ENCODE peak calls at places on chromosomes 13 and 19, in nine cellular contexts. One of them, this sample, is unnamed.

GRCh38 chr13:99307247-99307646 is at the start of gene GPR183:
- DNase-seq in HCT116: no peak
- DNase-seq in suprapubic skin: no peak
- DNase-seq in tibial nerve: no peak
- DNase-seq in GM12891: no peak
- DNase-seq in uterus: no peak
- DNase-seq in lower leg skin: no peak
- DNase-seq in IMR-90: peak
- DNase-seq in breast epithelium: no peak
- DNase-seq in this sample: no peak

GRCh38 chr13:23806874-23807522 is 82.2 kb downstream of the MIPEP start:
- DNase-seq in IMR-90: peak
- DNase-seq in tibial nerve: no peak
- DNase-seq in uterus: no peak
- DNase-seq in lower leg skin: no peak
- DNase-seq in suprapubic skin: no peak
- DNase-seq in GM12891: no peak
- DNase-seq in HCT116: no peak
- DNase-seq in breast epithelium: no peak
- DNase-seq in this sample: no peak

GRCh38 chr13:21777166-21777565 is 106.3 kb downstream of the FGF9 start:
- DNase-seq in tibial nerve: no peak
- DNase-seq in uterus: no peak
- DNase-seq in breast epithelium: no peak
- DNase-seq in lower leg skin: no peak
- DNase-seq in suprapubic skin: no peak
- DNase-seq in IMR-90: no peak
- DNase-seq in HCT116: no peak
- DNase-seq in GM12891: no peak
- DNase-seq in this sample: no peak

GRCh38 chr19:19106061-19106551 is 32.2 kb downstream of the TMEM161A start:
- DNase-seq in lower leg skin: no peak
- DNase-seq in tibial nerve: no peak
- DNase-seq in breast epithelium: no peak
- DNase-seq in IMR-90: no peak
- DNase-seq in uterus: peak
- DNase-seq in GM12891: no peak
- DNase-seq in suprapubic skin: no peak
- DNase-seq in HCT116: no peak
- DNase-seq in this sample: no peak

GRCh38 chr13:99545979-99546378 is 44.7 kb downstream of the TM9SF2 start:
- DNase-seq in breast epithelium: no peak
- DNase-seq in GM12891: no peak
- DNase-seq in lower leg skin: no peak
- DNase-seq in uterus: no peak
- DNase-seq in IMR-90: no peak
- DNase-seq in suprapubic skin: no peak
- DNase-seq in HCT116: no peak
- DNase-seq in tibial nerve: no peak
- DNase-seq in this sample: no peak

GRCh38 chr19:497861-498590 is 1.7 kb downstream of the MADCAM1 start:
- DNase-seq in breast epithelium: no peak
- DNase-seq in uterus: no peak
- DNase-seq in IMR-90: no peak
- DNase-seq in HCT116: no peak
- DNase-seq in GM12891: no peak
- DNase-seq in tibial nerve: no peak
- DNase-seq in lower leg skin: no peak
- DNase-seq in suprapubic skin: no peak
- DNase-seq in this sample: no peak

GRCh38 chr13:84655677-84656076 is 773.4 kb upstream of the SLITRK1 start:
- DNase-seq in breast epithelium: no peak
- DNase-seq in lower leg skin: no peak
- DNase-seq in HCT116: no peak
- DNase-seq in uterus: no peak
- DNase-seq in IMR-90: peak
- DNase-seq in tibial nerve: no peak
- DNase-seq in suprapubic skin: no peak
- DNase-seq in GM12891: no peak
- DNase-seq in this sample: no peak

GRCh38 chr19:32652893-32653625 is 21.9 kb downstream of the ANKRD27 start:
- DNase-seq in HCT116: no peak
- DNase-seq in uterus: peak
- DNase-seq in suprapubic skin: no peak
- DNase-seq in GM12891: no peak
- DNase-seq in lower leg skin: no peak
- DNase-seq in breast epithelium: peak
- DNase-seq in tibial nerve: peak
- DNase-seq in IMR-90: peak
- DNase-seq in this sample: no peak

GRCh38 chr13:27425918-27426630 is 1.7 kb downstream of the GTF3A start:
- DNase-seq in uterus: peak
- DNase-seq in GM12891: peak
- DNase-seq in tibial nerve: peak
- DNase-seq in breast epithelium: peak
- DNase-seq in suprapubic skin: peak
- DNase-seq in HCT116: peak
- DNase-seq in IMR-90: peak
- DNase-seq in lower leg skin: peak
- DNase-seq in this sample: peak

GRCh38 chr13:50323440-50324070 is 308.3 kb downstream of the KCNRG start:
- DNase-seq in tibial nerve: no peak
- DNase-seq in breast epithelium: no peak
- DNase-seq in HCT116: peak
- DNase-seq in lower leg skin: no peak
- DNase-seq in suprapubic skin: no peak
- DNase-seq in uterus: no peak
- DNase-seq in IMR-90: peak
- DNase-seq in GM12891: no peak
- DNase-seq in this sample: peak

GRCh38 chr13:76123548-76123947 is 487.4 kb downstream of the LMO7 start:
- DNase-seq in tibial nerve: no peak
- DNase-seq in GM12891: no peak
- DNase-seq in lower leg skin: no peak
- DNase-seq in breast epithelium: no peak
- DNase-seq in IMR-90: no peak
- DNase-seq in uterus: no peak
- DNase-seq in HCT116: no peak
- DNase-seq in suprapubic skin: no peak
- DNase-seq in this sample: no peak

GRCh38 chr19:53158119-53158656 is 665 bp downstream of the ZNF347 start:
- DNase-seq in suprapubic skin: peak
- DNase-seq in GM12891: peak
- DNase-seq in lower leg skin: peak
- DNase-seq in HCT116: no peak
- DNase-seq in uterus: peak
- DNase-seq in tibial nerve: no peak
- DNase-seq in IMR-90: peak
- DNase-seq in breast epithelium: peak
- DNase-seq in this sample: peak

GRCh38 chr19:17915940-17916593 is 16.7 kb upstream of the CCDC124 start:
- DNase-seq in lower leg skin: no peak
- DNase-seq in GM12891: no peak
- DNase-seq in IMR-90: no peak
- DNase-seq in suprapubic skin: no peak
- DNase-seq in tibial nerve: no peak
- DNase-seq in uterus: no peak
- DNase-seq in HCT116: peak
- DNase-seq in breast epithelium: no peak
- DNase-seq in this sample: no peak

GRCh38 chr19:15195381-15195964 is 5.3 kb downstream of the NOTCH3 start:
- DNase-seq in suprapubic skin: peak
- DNase-seq in GM12891: no peak
- DNase-seq in tibial nerve: no peak
- DNase-seq in lower leg skin: peak
- DNase-seq in HCT116: no peak
- DNase-seq in uterus: peak
- DNase-seq in breast epithelium: peak
- DNase-seq in IMR-90: peak
- DNase-seq in this sample: peak

GRCh38 chr13:66033924-66034323 is 1196.2 kb downstream of the PCDH9 start:
- DNase-seq in HCT116: no peak
- DNase-seq in lower leg skin: no peak
- DNase-seq in uterus: no peak
- DNase-seq in tibial nerve: no peak
- DNase-seq in IMR-90: no peak
- DNase-seq in GM12891: no peak
- DNase-seq in suprapubic skin: no peak
- DNase-seq in breast epithelium: no peak
- DNase-seq in this sample: no peak

GRCh38 chr19:35260694-35261304 is 8.0 kb upstream of the USF2 start:
- DNase-seq in HCT116: no peak
- DNase-seq in suprapubic skin: no peak
- DNase-seq in IMR-90: no peak
- DNase-seq in GM12891: no peak
- DNase-seq in lower leg skin: no peak
- DNase-seq in uterus: no peak
- DNase-seq in tibial nerve: no peak
- DNase-seq in breast epithelium: peak
- DNase-seq in this sample: no peak

GRCh38 chr13:21675095-21676007 is 4.5 kb downstream of the FGF9 start:
- DNase-seq in HCT116: no peak
- DNase-seq in suprapubic skin: no peak
- DNase-seq in lower leg skin: no peak
- DNase-seq in breast epithelium: no peak
- DNase-seq in uterus: no peak
- DNase-seq in GM12891: no peak
- DNase-seq in tibial nerve: no peak
- DNase-seq in IMR-90: no peak
- DNase-seq in this sample: no peak

GRCh38 chr19:48780684-48781391 is 25.5 kb downstream of the FGF21 start:
- DNase-seq in breast epithelium: no peak
- DNase-seq in IMR-90: peak
- DNase-seq in HCT116: no peak
- DNase-seq in lower leg skin: peak
- DNase-seq in GM12891: no peak
- DNase-seq in suprapubic skin: no peak
- DNase-seq in tibial nerve: peak
- DNase-seq in uterus: peak
- DNase-seq in this sample: no peak
- TF ChIP-seq POLR2A in breast epithelium: no peak
- TF ChIP-seq POLR2A in IMR-90: no peak
- TF ChIP-seq POLR2A in HCT116: no peak
- TF ChIP-seq POLR2A in lower leg skin: no peak
- TF ChIP-seq POLR2A in GM12891: no peak
- TF ChIP-seq POLR2A in suprapubic skin: no peak
- TF ChIP-seq POLR2A in tibial nerve: no peak
- TF ChIP-seq POLR2A in uterus: no peak
- TF ChIP-seq POLR2A in this sample: no peak

DNA sequence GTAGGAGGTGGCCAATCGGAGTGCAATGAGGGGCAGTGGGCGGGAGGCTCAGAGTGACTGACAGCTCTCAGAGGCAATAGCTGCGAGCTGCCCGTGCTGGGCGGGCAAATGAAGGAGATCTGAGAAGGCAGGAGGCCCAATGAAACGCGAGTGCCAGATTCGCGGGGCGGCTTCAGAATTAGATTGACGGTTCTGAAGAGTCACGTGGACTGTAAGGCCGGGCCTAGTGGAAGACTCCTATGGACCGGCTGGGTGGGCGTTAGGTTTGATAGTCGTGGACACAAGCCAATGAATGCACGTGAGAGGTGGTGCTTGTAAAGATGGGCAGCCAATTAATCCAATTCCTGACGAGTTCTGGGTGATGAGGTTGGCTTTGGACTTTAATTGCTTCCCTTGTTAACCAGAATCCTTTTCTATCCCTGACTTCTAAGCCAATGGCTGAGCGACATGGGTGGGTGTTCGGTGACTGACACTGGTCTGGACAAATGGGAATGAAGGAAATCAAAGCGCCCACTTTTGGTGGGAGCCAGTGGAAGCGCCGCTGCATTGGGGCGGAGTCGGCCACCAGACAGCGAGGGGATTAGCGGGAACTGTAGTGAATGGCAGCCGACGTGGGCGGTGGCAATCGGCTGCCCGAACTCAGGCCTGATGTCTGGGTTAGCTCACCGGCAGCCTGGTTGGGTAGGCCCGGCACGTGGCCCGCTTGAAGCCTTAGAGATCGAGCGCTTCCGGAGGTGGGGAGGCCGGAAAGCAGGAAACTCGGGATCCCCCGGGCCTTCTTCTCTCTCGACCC is 524 bp upstream of the KHSRP start:
- DNase-seq in breast epithelium: peak
- DNase-seq in GM12891: peak
- DNase-seq in lower leg skin: peak
- DNase-seq in HCT116: peak
- DNase-seq in uterus: peak
- DNase-seq in suprapubic skin: peak
- DNase-seq in IMR-90: peak
- DNase-seq in tibial nerve: peak
- DNase-seq in this sample: peak
- TF ChIP-seq POLR2A in breast epithelium: no peak
- TF ChIP-seq POLR2A in GM12891: peak
- TF ChIP-seq POLR2A in lower leg skin: no peak
- TF ChIP-seq POLR2A in HCT116: no peak
- TF ChIP-seq POLR2A in uterus: no peak
- TF ChIP-seq POLR2A in suprapubic skin: no peak
- TF ChIP-seq POLR2A in IMR-90: no peak
- TF ChIP-seq POLR2A in tibial nerve: peak
- TF ChIP-seq POLR2A in this sample: peak

GRCh38 chr19:10692673-10693264 is 8.5 kb upstream of the QTRT1 start:
- DNase-seq in IMR-90: no peak
- DNase-seq in breast epithelium: no peak
- DNase-seq in uterus: no peak
- DNase-seq in tibial nerve: no peak
- DNase-seq in lower leg skin: no peak
- DNase-seq in HCT116: no peak
- DNase-seq in GM12891: no peak
- DNase-seq in suprapubic skin: no peak
- DNase-seq in this sample: no peak
- TF ChIP-seq POLR2A in IMR-90: peak
- TF ChIP-seq POLR2A in breast epithelium: no peak
- TF ChIP-seq POLR2A in uterus: no peak
- TF ChIP-seq POLR2A in tibial nerve: no peak
- TF ChIP-seq POLR2A in lower leg skin: no peak
- TF ChIP-seq POLR2A in HCT116: no peak
- TF ChIP-seq POLR2A in GM12891: no peak
- TF ChIP-seq POLR2A in suprapubic skin: no peak
- TF ChIP-seq POLR2A in this sample: no peak

DNA sequence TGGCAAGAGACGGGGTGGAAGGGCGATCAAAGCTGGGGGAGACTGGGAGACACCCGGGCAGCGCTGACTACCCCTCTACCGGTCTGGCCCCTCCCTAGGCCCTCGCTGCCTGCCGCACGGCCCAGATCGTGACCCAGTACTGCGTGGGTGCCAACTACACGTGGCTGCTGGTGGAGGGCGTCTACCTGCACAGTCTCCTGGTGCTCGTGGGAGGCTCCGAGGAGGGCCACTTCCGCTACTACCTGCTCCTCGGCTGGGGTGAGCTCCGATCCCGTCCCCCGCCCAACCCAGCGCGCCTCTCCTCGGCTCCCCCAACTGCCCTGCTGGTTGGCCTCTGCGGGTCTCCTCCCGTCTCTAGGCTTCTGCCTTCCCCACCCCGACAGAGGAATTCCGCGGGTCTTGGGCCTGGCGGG is 8.8 kb downstream of the GIPR start:
- DNase-seq in lower leg skin: no peak
- DNase-seq in HCT116: no peak
- DNase-seq in GM12891: no peak
- DNase-seq in suprapubic skin: no peak
- DNase-seq in tibial nerve: no peak
- DNase-seq in uterus: no peak
- DNase-seq in breast epithelium: peak
- DNase-seq in IMR-90: no peak
- DNase-seq in this sample: no peak
- TF ChIP-seq POLR2A in lower leg skin: no peak
- TF ChIP-seq POLR2A in HCT116: no peak
- TF ChIP-seq POLR2A in GM12891: no peak
- TF ChIP-seq POLR2A in suprapubic skin: no peak
- TF ChIP-seq POLR2A in tibial nerve: no peak
- TF ChIP-seq POLR2A in uterus: no peak
- TF ChIP-seq POLR2A in breast epithelium: no peak
- TF ChIP-seq POLR2A in IMR-90: no peak
- TF ChIP-seq POLR2A in this sample: no peak